ENCODE peak calls at places on chromosomes 4 and X, in seven cellular contexts. Y is body of pancreas, X is Caco-2, U is bronchial epithelial cell, R is fibroblast of mammary gland, F is cardiac muscle cell, L is endodermal cell. I is an unnamed sample.

GRCh38 chr4:14752341-14753046 is 249.8 kb upstream of the CPEB2 start:
- DNase-seq in Y (no peak), R (no peak), U (peak), F (no peak), L (no peak), X (no peak), I (no peak)

GRCh38 chrX:154840856-154841255 is 6.4 kb upstream of the SMIM9 start:
- DNase-seq in F (peak), L (no peak), Y (no peak), X (no peak), R (peak), U (peak), I (peak)

GRCh38 chr4:4857809-4858508 is 1.5 kb upstream of the MSX1 start:
- DNase-seq in L (peak), F (no peak), R (no peak), U (no peak), Y (no peak), X (no peak), I (no peak)

GRCh38 chr4:173317003-173317402 is 17.2 kb downstream of the HMGB2 start:
- DNase-seq in U (no peak), X (no peak), Y (no peak), L (peak), R (no peak), F (peak), I (no peak)

GRCh38 chrX:109624641-109625311 is at the start of gene KCNE5:
- DNase-seq in R (no peak), U (no peak), Y (peak), X (no peak), L (peak), F (peak), I (no peak)

GRCh38 chrX:40266490-40267333 is 169.0 kb upstream of the BCOR start:
- DNase-seq in F (peak), X (peak), L (peak), Y (peak), R (peak), U (peak), I (peak)

GRCh38 chr4:2046031-2046961 is 12.8 kb upstream of the NAT8L start:
- DNase-seq in F (no peak), Y (no peak), L (peak), R (no peak), X (no peak), U (no peak), I (no peak)

GRCh38 chr4:25916870-25917269 is 2.9 kb downstream of the SMIM20 start:
- DNase-seq in R (no peak), U (no peak), F (no peak), X (no peak), L (no peak), Y (no peak), I (no peak)

GRCh38 chr4:82989567-82990429 is 20.8 kb downstream of the LIN54 start:
- DNase-seq in L (no peak), F (no peak), U (no peak), X (no peak), Y (no peak), R (no peak), I (peak)

GRCh38 chr4:123399638-123400358 is 3.2 kb downstream of the SPRY1 start:
- DNase-seq in U (peak), Y (no peak), X (no peak), L (no peak), F (peak), R (peak), I (peak)

GRCh38 chr4:144399927-144400326 is 246.0 kb upstream of the HHIP start:
- DNase-seq in U (peak), R (peak), X (no peak), L (no peak), Y (no peak), F (no peak), I (peak)

GRCh38 chrX:26651755-26652154 is 435.8 kb downstream of the MAGEB5 start:
- DNase-seq in L (no peak), U (peak), Y (no peak), F (no peak), R (no peak), X (no peak), I (no peak)

GRCh38 chr4:145679520-145679919 is 426 bp upstream of the C4orf51 start:
- DNase-seq in X (no peak), L (no peak), R (peak), U (peak), Y (peak), F (peak), I (peak)

GRCh38 chr4:105807496-105807895 is 87.8 kb upstream of the NPNT start:
- DNase-seq in U (no peak), L (no peak), X (no peak), F (no peak), Y (no peak), R (peak), I (no peak)

GRCh38 chr4:2630556-2631273 is 94.3 kb downstream of the FAM193A start:
- DNase-seq in R (no peak), X (no peak), F (no peak), Y (no peak), L (peak), U (no peak), I (no peak)

GRCh38 chr4:48432017-48432416 is 51.1 kb upstream of the SLC10A4 start:
- DNase-seq in Y (no peak), X (no peak), U (peak), F (no peak), L (no peak), R (no peak), I (no peak)

GRCh38 chr4:99180367-99181169 is 36.5 kb upstream of the ADH4 start:
- DNase-seq in X (no peak), L (no peak), U (peak), F (no peak), R (peak), Y (peak), I (peak)

GRCh38 chrX:129961180-129962083 is 21.0 kb upstream of the BCORL1 start:
- DNase-seq in X (peak), R (no peak), F (peak), Y (peak), L (peak), U (peak), I (no peak)

GRCh38 chr4:65943076-65943475 is 272.8 kb upstream of the EPHA5 start:
- DNase-seq in U (peak), L (peak), Y (no peak), F (peak), X (no peak), R (peak), I (peak)

GRCh38 chr4:122379239-122379638 is 428 bp downstream of the ADAD1 start:
- DNase-seq in L (no peak), U (no peak), F (no peak), R (no peak), X (no peak), Y (no peak), I (no peak)

GRCh38 chr4:68617003-68617698 is 41.0 kb upstream of the UGT2B17 start:
- DNase-seq in Y (no peak), F (no peak), U (no peak), X (no peak), L (no peak), R (no peak), I (no peak)

GRCh38 chrX:133608406-133608805 is 193.1 kb upstream of the GPC4 start:
- DNase-seq in Y (no peak), U (peak), R (peak), X (no peak), L (no peak), F (no peak), I (no peak)

GRCh38 chr4:169582706-169583105 is 29.7 kb downstream of the NEK1 start:
- DNase-seq in Y (no peak), U (no peak), F (no peak), L (no peak), R (peak), X (no peak), I (no peak)

GRCh38 chrX:76148753-76149152 is 24.1 kb upstream of the PBDC1 start:
- DNase-seq in Y (peak), R (peak), X (no peak), L (peak), U (peak), F (peak), I (peak)

GRCh38 chr4:145851516-145852201 is 87.0 kb downstream of the ZNF827 start:
- DNase-seq in F (no peak), R (no peak), L (no peak), Y (no peak), X (no peak), U (no peak), I (peak)

GRCh38 chr4:616911-617643 is 8.3 kb upstream of the PDE6B start:
- DNase-seq in X (peak), L (no peak), F (no peak), R (no peak), U (no peak), Y (no peak), I (no peak)

GRCh38 chr4:155802573-155802972 is 43.8 kb downstream of the GUCY1B1 start:
- DNase-seq in X (no peak), L (no peak), R (no peak), F (no peak), U (no peak), Y (no peak), I (peak)

GRCh38 chr4:155809835-155810234 is 51.0 kb downstream of the GUCY1B1 start:
- DNase-seq in F (peak), X (no peak), Y (no peak), L (no peak), U (peak), R (peak), I (peak)

GRCh38 chr4:155811171-155811570 is 52.4 kb downstream of the GUCY1B1 start:
- DNase-seq in X (no peak), F (no peak), U (no peak), R (no peak), Y (no peak), L (no peak), I (no peak)

GRCh38 chr4:155805016-155805415 is 46.2 kb downstream of the GUCY1B1 start:
- DNase-seq in F (no peak), X (no peak), Y (no peak), R (peak), U (peak), L (no peak), I (no peak)

DNA sequence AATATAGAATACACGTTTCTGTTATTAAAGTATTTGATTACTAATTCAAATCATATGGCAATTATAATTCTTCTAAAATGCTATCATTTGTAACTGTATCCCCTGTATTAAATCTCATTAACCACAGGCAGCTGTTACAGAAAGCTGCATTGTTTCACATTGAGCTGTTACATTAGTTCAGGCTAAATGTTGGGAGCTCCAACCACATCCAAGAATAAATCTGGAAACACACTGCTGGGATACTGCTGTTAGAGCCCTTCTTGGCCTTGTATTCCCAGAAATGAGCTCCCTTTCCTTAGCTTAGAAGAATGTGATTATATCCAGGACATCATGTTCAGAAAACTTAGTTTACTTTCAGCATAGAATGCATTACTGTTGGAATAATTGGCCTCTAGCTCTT is 48.2 kb downstream of the GUCY1B1 start:
- DNase-seq in F (no peak), U (no peak), Y (no peak), X (no peak), L (no peak), R (peak), I (no peak)
- TF ChIP-seq CTCF in F (no peak), U (no peak), Y (no peak), X (no peak), L (no peak), R (no peak), I (no peak)

DNA sequence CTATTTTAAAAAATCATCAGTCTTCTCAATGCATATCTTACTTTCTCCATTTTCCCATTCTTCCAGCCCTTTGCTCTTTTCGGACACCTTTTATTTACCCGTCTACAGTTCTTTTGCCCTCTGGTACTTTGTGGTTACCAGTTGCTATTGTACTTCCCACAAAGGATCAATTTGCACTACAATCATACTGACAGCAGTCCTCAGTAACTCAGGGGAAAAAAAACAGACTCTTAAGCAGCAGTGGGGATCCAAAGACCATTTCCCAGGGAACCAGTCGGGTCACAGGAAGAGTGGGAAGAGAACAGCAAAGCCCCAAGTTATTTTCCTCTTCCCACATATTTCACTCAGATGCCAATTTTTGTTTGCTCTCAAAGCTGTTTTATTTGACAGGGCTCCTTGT is 23.1 kb downstream of the DMD start:
- DNase-seq in R (no peak), Y (no peak), F (peak), U (no peak), L (peak), X (no peak), I (no peak)
- H3K4me3 ChIP-seq in R (no peak), Y (no peak), F (no peak), U (no peak), L (no peak), X (no peak), I (no peak)

GRCh38 chr4:184263461-184263860 is 45.8 kb upstream of the ENPP6 start:
- DNase-seq in F (no peak), Y (no peak), U (no peak), R (no peak), X (no peak), L (no peak), I (no peak)
- TF ChIP-seq CTCF in F (no peak), Y (no peak), U (no peak), R (no peak), X (no peak), L (no peak), I (no peak)

GRCh38 chrX:2708601-2709200 is 17.6 kb downstream of the CD99 start:
- DNase-seq in F (no peak), X (no peak), L (no peak), Y (no peak), R (no peak), U (no peak), I (no peak)

GRCh38 chrX:2705036-2705435 is 13.9 kb downstream of the CD99 start:
- DNase-seq in X (no peak), R (peak), L (no peak), U (no peak), Y (peak), F (no peak), I (no peak)

GRCh38 chrX:2705461-2705860 is 14.4 kb downstream of the CD99 start:
- DNase-seq in Y (no peak), U (no peak), L (no peak), R (no peak), X (no peak), F (no peak), I (no peak)

GRCh38 chrX:2708016-2708415 is 16.9 kb downstream of the CD99 start:
- DNase-seq in Y (no peak), L (peak), R (peak), X (no peak), U (peak), F (no peak), I (no peak)

DNA sequence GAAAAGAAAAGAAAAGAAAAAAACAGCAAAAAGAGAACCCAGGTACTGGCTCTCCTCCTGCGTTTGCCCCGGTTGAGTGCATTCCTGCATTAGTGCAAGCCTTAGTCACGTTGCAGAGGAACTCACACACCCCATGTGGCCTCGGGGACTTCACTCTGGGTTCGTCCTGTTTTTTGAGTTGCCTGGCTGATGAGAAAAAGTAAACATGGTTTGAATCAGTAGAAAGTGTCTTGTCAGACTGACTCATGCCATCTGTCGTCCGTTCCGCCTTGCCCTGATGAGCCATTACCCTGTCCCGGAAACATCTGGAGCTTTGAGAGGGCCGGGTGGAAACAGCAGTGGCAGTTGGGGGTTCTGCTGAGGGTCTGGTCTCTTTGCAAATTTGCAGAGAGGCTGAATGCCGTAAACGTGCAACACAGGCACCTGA is 16.3 kb downstream of the CD99 start:
- DNase-seq in F (no peak), X (peak), L (peak), Y (peak), U (peak), R (peak), I (peak)
- H3K4me3 ChIP-seq in F (no peak), X (no peak), L (no peak), Y (no peak), U (no peak), R (no peak), I (no peak)

I was measured in fibroblast of villous mesenchyme.